ENCODE peak calls at places on chromosomes 6 and 20, in ten cellular contexts. M is IMR-90, K is ovary, O is upper lobe of left lung, N is transverse colon, H is GM12891, W is lower leg skin, G is heart left ventricle, T is H54, D is endothelial cell of umbilical vein. Y is an unnamed sample.

GRCh38 chr6:27213544-27214125 is 33.9 kb upstream of the PRSS16 start:
- DNase-seq in M (peak; percentile 29), K (no peak), O (no peak), N (no peak), H (no peak), W (no peak), G (no peak), T (no peak), D (peak; percentile 21), Y (no peak)

GRCh38 chr6:88165877-88166492 is at the start of gene CNR1:
- DNase-seq in M (no peak), K (peak; percentile 50), O (peak; percentile 95), N (peak; percentile 84), H (peak; percentile 45), W (no peak), G (peak; percentile 26), T (no peak), D (peak; percentile 24), Y (peak; percentile 51)

GRCh38 chr6:109455502-109456282 is at the start of gene MICAL1:
- DNase-seq in M (peak; percentile 24), K (peak; percentile 79), O (peak; percentile 96), N (peak; percentile 90), H (peak; percentile 76), W (peak; percentile 62), G (peak; percentile 77), T (peak; percentile 60), D (peak; percentile 17), Y (no peak)

GRCh38 chr6:77292564-77293546 is 170.4 kb downstream of the HTR1B start:
- DNase-seq in M (peak; percentile 80), K (no peak), O (no peak), N (no peak), H (no peak), W (no peak), G (no peak), T (peak; percentile 9), D (peak; percentile 97), Y (no peak)

GRCh38 chr6:87702589-87702945 is 534 bp upstream of the AKIRIN2 start:
- DNase-seq in M (peak; percentile 76), K (no peak), O (no peak), N (no peak), H (no peak), W (no peak), G (no peak), T (no peak), D (no peak), Y (no peak)

GRCh38 chr6:161379828-161380598 is 106.2 kb upstream of the AGPAT4 start:
- DNase-seq in M (peak; percentile 21), K (no peak), O (no peak), N (no peak), H (no peak), W (no peak), G (no peak), T (no peak), D (no peak), Y (no peak)

GRCh38 chr6:106563614-106564013 is 65.7 kb downstream of the RTN4IP1 start:
- DNase-seq in M (no peak), K (no peak), O (no peak), N (no peak), H (no peak), W (no peak), G (peak; percentile 49), T (no peak), D (no peak), Y (no peak)

GRCh38 chr20:62285151-62285550 is 17.6 kb upstream of the ADRM1 start:
- DNase-seq in M (no peak), K (no peak), O (no peak), N (no peak), H (no peak), W (no peak), G (no peak), T (no peak), D (no peak), Y (no peak)

GRCh38 chr20:21729316-21729715 is 23.9 kb downstream of the PAX1 start:
- DNase-seq in M (no peak), K (no peak), O (peak; percentile 64), N (no peak), H (no peak), W (no peak), G (no peak), T (no peak), D (no peak), Y (no peak)

GRCh38 chr6:90039911-90040310 is 145.6 kb downstream of the GJA10 start:
- DNase-seq in M (peak; percentile 54), K (no peak), O (no peak), N (no peak), H (no peak), W (no peak), G (no peak), T (no peak), D (no peak), Y (no peak)

GRCh38 chr20:4601630-4602296 is 119.9 kb upstream of the PRND start:
- DNase-seq in M (no peak), K (peak; percentile 49), O (peak; percentile 53), N (peak; percentile 28), H (no peak), W (no peak), G (peak; percentile 89), T (peak; percentile 37), D (peak; percentile 26), Y (no peak)

GRCh38 chr20:62025394-62025793 is 40.3 kb downstream of the TAF4 start:
- DNase-seq in M (no peak), K (no peak), O (no peak), N (no peak), H (no peak), W (no peak), G (peak; percentile 11), T (no peak), D (peak; percentile 1), Y (no peak)

GRCh38 chr6:132060591-132060990 is 109.4 kb upstream of the CCN2 start:
- DNase-seq in M (peak; percentile 97), K (no peak), O (no peak), N (no peak), H (no peak), W (no peak), G (no peak), T (peak; percentile 15), D (peak; percentile 95), Y (no peak)

GRCh38 chr6:121436966-121437756 is 1.7 kb downstream of the GJA1 start:
- DNase-seq in M (peak; percentile 40), K (peak; percentile 69), O (peak; percentile 88), N (peak; percentile 14), H (no peak), W (peak; percentile 62), G (peak; percentile 67), T (peak; percentile 15), D (peak; percentile 82), Y (no peak)

GRCh38 chr6:40845588-40845987 is 193.4 kb downstream of the UNC5CL start:
- DNase-seq in M (peak; percentile 37), K (peak; percentile 38), O (no peak), N (peak; percentile 12), H (no peak), W (no peak), G (peak; percentile 36), T (peak; percentile 28), D (peak; percentile 45), Y (peak; percentile 54)

GRCh38 chr20:10297684-10298240 is 79.1 kb downstream of the SNAP25 start:
- DNase-seq in M (peak; percentile 41), K (no peak), O (no peak), N (no peak), H (no peak), W (no peak), G (no peak), T (no peak), D (peak; percentile 60), Y (no peak)

GRCh38 chr6:105324386-105325000 is 78.4 kb downstream of the PREP start:
- DNase-seq in M (no peak), K (no peak), O (no peak), N (no peak), H (no peak), W (no peak), G (no peak), T (no peak), D (no peak), Y (no peak)

GRCh38 chr6:107154131-107154906 is 39.0 kb upstream of the BEND3 start:
- DNase-seq in M (no peak), K (no peak), O (no peak), N (peak; percentile 26), H (no peak), W (no peak), G (no peak), T (no peak), D (no peak), Y (no peak)

GRCh38 chr6:11214438-11214837 is 18.0 kb downstream of the NEDD9 start:
- DNase-seq in M (no peak), K (no peak), O (no peak), N (no peak), H (no peak), W (no peak), G (no peak), T (no peak), D (no peak), Y (no peak)

GRCh38 chr20:63929071-63929470 is 27.1 kb downstream of the UCKL1 start:
- DNase-seq in M (no peak), K (no peak), O (peak; percentile 71), N (no peak), H (no peak), W (no peak), G (no peak), T (no peak), D (no peak), Y (no peak)
- TF ChIP-seq POLR2A in M (no peak), K (no peak), O (no peak), N (no peak), H (no peak), W (no peak), G (no peak), T (no peak), D (no peak), Y (no peak)

GRCh38 chr20:57397004-57397692 is 6.0 kb downstream of the RBM38 start:
- DNase-seq in M (no peak), K (peak; percentile 42), O (no peak), N (no peak), H (no peak), W (no peak), G (peak; percentile 22), T (no peak), D (no peak), Y (peak; percentile 12)
- TF ChIP-seq POLR2A in M (no peak), K (no peak), O (no peak), N (no peak), H (no peak), W (no peak), G (no peak), T (no peak), D (no peak), Y (no peak)

DNA sequence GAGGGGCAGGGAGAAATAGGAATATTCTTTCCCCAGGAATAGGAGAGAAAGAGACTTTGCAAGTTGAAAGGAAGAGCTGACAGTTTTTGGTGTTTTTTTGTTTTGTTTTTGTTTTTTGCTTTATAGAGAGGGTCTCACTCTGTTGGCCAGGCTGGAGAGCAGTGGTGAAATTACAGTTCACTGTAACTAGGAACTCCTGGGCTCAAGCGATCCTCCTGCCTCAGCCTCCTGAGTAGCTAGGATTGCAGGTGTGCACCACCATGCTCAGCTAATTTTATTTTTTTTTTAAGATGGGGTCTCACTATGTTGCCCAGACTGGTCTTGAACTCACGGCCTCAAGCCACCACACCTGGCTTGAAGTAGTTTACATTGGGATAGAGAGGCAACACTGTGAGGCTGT is 8.0 kb upstream of the L3MBTL3 start:
- DNase-seq in M (no peak), K (no peak), O (no peak), N (no peak), H (no peak), W (no peak), G (no peak), T (no peak), D (no peak), Y (no peak)
- TF ChIP-seq POLR2A in M (no peak), K (no peak), O (no peak), N (no peak), H (no peak), W (no peak), G (no peak), T (no peak), D (no peak), Y (no peak)

GRCh38 chr20:38472513-38473352 is at the start of gene RALGAPB:
- DNase-seq in M (peak; percentile 96), K (peak; percentile 100), O (peak; percentile 100), N (peak; percentile 99), H (peak; percentile 92), W (peak; percentile 98), G (peak; percentile 100), T (peak; percentile 90), D (peak; percentile 100), Y (peak; percentile 99)
- TF ChIP-seq POLR2A in M (peak; percentile 66), K (peak; percentile 76), O (peak; percentile 77), N (peak; percentile 87), H (peak; percentile 85), W (no peak), G (no peak), T (peak; percentile 49), D (peak; percentile 51), Y (peak; percentile 54)

Y was measured in right lobe of liver.